ENCODE peak calls at places on chromosomes 1 and 21, in seven cellular contexts. B is prostate gland, L is GM12892, F is GM12878, O is HCT116, I is GM12891, D is sigmoid colon. V is an unnamed sample.

GRCh38 chr1:231178970-231179369 is 17.1 kb downstream of the TRIM67 start:
- DNase-seq in O (no peak), L (no peak), I (no peak), D (no peak), F (no peak), B (no peak), V (no peak)

GRCh38 chr1:156504062-156504813 is 3.7 kb upstream of the MEF2D start:
- DNase-seq in L (no peak), F (no peak), D (no peak), O (no peak), B (no peak), I (no peak), V (no peak)

GRCh38 chr1:108190686-108191416 is 9.3 kb downstream of the SLC25A24 start:
- DNase-seq in L (no peak), F (no peak), O (no peak), D (no peak), B (no peak), I (no peak), V (no peak)

GRCh38 chr1:226062558-226063361 is at the start of gene H3-3A:
- DNase-seq in O (peak), D (peak), L (peak), B (peak), F (peak), I (peak), V (peak)

GRCh38 chr1:42155362-42155761 is 2.2 kb downstream of the GUCA2B start:
- DNase-seq in F (no peak), D (peak), B (no peak), L (no peak), O (no peak), I (no peak), V (no peak)

GRCh38 chr1:110135268-110136065 is 14.8 kb upstream of the SLC6A17 start:
- DNase-seq in F (no peak), O (no peak), L (no peak), D (no peak), B (no peak), I (no peak), V (no peak)

GRCh38 chr1:93448292-93448982 is 519 bp downstream of the FNBP1L start:
- DNase-seq in O (no peak), B (peak), L (peak), F (no peak), I (peak), D (peak), V (no peak)

GRCh38 chr1:64186138-64186897 is 17.1 kb upstream of the UBE2U start:
- DNase-seq in F (no peak), I (no peak), O (no peak), D (no peak), L (no peak), B (no peak), V (no peak)

GRCh38 chr1:186187601-186188000 is 187.5 kb downstream of the TPR start:
- DNase-seq in F (no peak), O (no peak), B (no peak), D (no peak), L (no peak), I (no peak), V (no peak)

GRCh38 chr21:43982489-43983078 is 29.5 kb upstream of the TRAPPC10 start:
- DNase-seq in O (no peak), B (no peak), F (no peak), L (no peak), D (no peak), I (no peak), V (no peak)

GRCh38 chr1:2108213-2108876 is 58.1 kb downstream of the PRKCZ start:
- DNase-seq in I (no peak), O (peak), B (no peak), D (no peak), F (no peak), L (no peak), V (no peak)

GRCh38 chr1:33822396-33822795 is 41.5 kb upstream of the HMGB4 start:
- DNase-seq in O (no peak), L (no peak), D (no peak), B (no peak), I (no peak), F (no peak), V (no peak)

GRCh38 chr1:8009043-8010002 is 16.8 kb downstream of the ERRFI1 start:
- DNase-seq in F (no peak), I (no peak), B (no peak), D (no peak), O (no peak), L (no peak), V (no peak)

GRCh38 chr1:21536223-21536622 is 27.0 kb downstream of the ALPL start:
- DNase-seq in L (no peak), F (no peak), B (no peak), D (no peak), O (no peak), I (no peak), V (no peak)

GRCh38 chr1:32539584-32540571 is 651 bp downstream of the ZBTB8A start:
- DNase-seq in B (peak), D (peak), F (no peak), I (peak), L (peak), O (no peak), V (no peak)

GRCh38 chr1:155003766-155004351 is 1.3 kb downstream of the ZBTB7B start:
- DNase-seq in D (peak), B (peak), L (no peak), O (no peak), I (no peak), F (no peak), V (no peak)

GRCh38 chr1:156690673-156691032 is 13.4 kb upstream of the NES start:
- DNase-seq in B (no peak), I (no peak), D (no peak), L (no peak), O (no peak), F (no peak), V (no peak)

GRCh38 chr1:71658295-71658694 is 577.5 kb upstream of the ZRANB2 start:
- DNase-seq in D (no peak), I (no peak), B (no peak), F (no peak), O (no peak), L (no peak), V (no peak)

GRCh38 chr1:202589190-202589680 is 121.0 kb downstream of the SYT2 start:
- DNase-seq in D (peak), F (no peak), O (peak), I (no peak), B (no peak), L (no peak), V (no peak)

GRCh38 chr1:228739826-228740225 is 4.5 kb downstream of the RHOU start:
- DNase-seq in B (no peak), O (no peak), F (no peak), L (no peak), D (no peak), I (no peak), V (no peak)

GRCh38 chr1:67542747-67543146 is 112.5 kb upstream of the SERBP1 start:
- DNase-seq in L (no peak), I (no peak), D (no peak), F (no peak), B (no peak), O (no peak), V (no peak)

GRCh38 chr21:46517361-46517760 is 58.7 kb downstream of the DIP2A start:
- DNase-seq in I (no peak), O (no peak), D (no peak), B (no peak), F (no peak), L (no peak), V (no peak)

GRCh38 chr1:110756506-110756905 is 81.8 kb upstream of the KCNA3 start:
- DNase-seq in D (no peak), B (no peak), L (no peak), I (no peak), O (no peak), F (no peak), V (no peak)

GRCh38 chr1:95353185-95353584 is 119.2 kb downstream of the RWDD3 start:
- DNase-seq in L (no peak), I (no peak), D (no peak), O (no peak), F (no peak), B (peak), V (no peak)

GRCh38 chr1:77280962-77281361 is 857 bp upstream of the AK5 start:
- DNase-seq in O (no peak), L (no peak), I (no peak), F (no peak), B (no peak), D (no peak), V (no peak)

GRCh38 chr1:54180666-54181360 is 19.0 kb downstream of the CYB5RL start:
- DNase-seq in I (no peak), L (no peak), O (no peak), F (no peak), D (no peak), B (no peak), V (no peak)

GRCh38 chr1:205523261-205523890 is 18.9 kb downstream of the CDK18 start:
- DNase-seq in B (no peak), O (no peak), I (no peak), D (no peak), F (no peak), L (no peak), V (no peak)

GRCh38 chr1:174883361-174883760 is 116.4 kb upstream of the CACYBP start:
- DNase-seq in D (no peak), O (peak), B (no peak), I (no peak), L (no peak), F (no peak), V (no peak)

GRCh38 chr1:19073311-19074186 is 117.1 kb upstream of the IFFO2 start:
- DNase-seq in B (peak), I (no peak), D (no peak), F (no peak), L (no peak), O (no peak), V (no peak)

GRCh38 chr1:156516821-156517220 is 16.2 kb upstream of the MEF2D start:
- DNase-seq in B (no peak), F (no peak), O (no peak), D (no peak), I (no peak), L (no peak), V (no peak)

GRCh38 chr1:240044620-240045019 is 47.1 kb upstream of the FMN2 start:
- DNase-seq in O (no peak), L (no peak), I (no peak), F (no peak), B (no peak), D (no peak), V (no peak)

GRCh38 chr1:40627987-40628902 is 37.2 kb downstream of the RIMS3 start:
- DNase-seq in D (no peak), O (no peak), I (peak), L (peak), F (peak), B (no peak), V (no peak)

GRCh38 chr21:41459884-41460534 is 34.0 kb downstream of the MX1 start:
- DNase-seq in O (no peak), B (no peak), L (no peak), D (no peak), I (no peak), F (no peak), V (no peak)

GRCh38 chr1:62691062-62691844 is 3.1 kb upstream of the DOCK7 start:
- DNase-seq in D (no peak), L (no peak), I (no peak), F (no peak), O (no peak), B (no peak), V (no peak)

GRCh38 chr1:44251989-44252625 is 38.8 kb downstream of the DMAP1 start:
- DNase-seq in L (no peak), O (no peak), B (no peak), I (no peak), F (no peak), D (no peak), V (no peak)

GRCh38 chr1:41238311-41239094 is 3.6 kb downstream of the SCMH1 start:
- DNase-seq in O (no peak), I (no peak), F (no peak), B (no peak), D (no peak), L (no peak), V (no peak)

GRCh38 chr1:152112101-152112884 is 3.0 kb downstream of the TCHH start:
- DNase-seq in D (no peak), O (no peak), F (no peak), B (no peak), I (no peak), L (no peak), V (no peak)
- TF ChIP-seq POLR2AphosphoS5 in D (no peak), O (no peak), F (no peak), B (no peak), I (no peak), L (no peak), V (no peak)

DNA sequence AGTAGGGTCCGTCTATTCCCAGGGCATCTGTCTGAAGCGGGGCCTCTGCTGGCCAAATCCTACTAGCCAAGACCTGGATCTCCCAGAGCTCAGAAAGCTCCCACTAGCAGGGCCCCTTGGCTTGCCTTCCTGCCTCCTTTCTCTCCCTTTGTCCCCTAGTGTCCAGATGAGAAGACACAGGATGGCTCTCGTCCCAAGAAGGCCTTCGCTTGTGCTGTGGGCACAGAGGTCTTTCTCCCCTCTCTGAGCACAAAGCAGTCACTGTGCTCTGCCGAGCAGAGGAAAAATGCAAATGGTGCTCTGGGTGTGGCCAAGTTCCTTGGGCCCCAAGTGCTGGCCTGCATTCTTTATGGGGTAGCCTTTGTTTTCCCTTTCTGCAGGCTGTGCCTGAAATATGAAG is 13.0 kb upstream of the GPR137B start:
- DNase-seq in I (no peak), O (no peak), D (no peak), L (no peak), B (no peak), F (no peak), V (no peak)
- TF ChIP-seq POLR2AphosphoS5 in I (no peak), O (no peak), D (no peak), L (no peak), B (no peak), F (no peak), V (no peak)

DNA sequence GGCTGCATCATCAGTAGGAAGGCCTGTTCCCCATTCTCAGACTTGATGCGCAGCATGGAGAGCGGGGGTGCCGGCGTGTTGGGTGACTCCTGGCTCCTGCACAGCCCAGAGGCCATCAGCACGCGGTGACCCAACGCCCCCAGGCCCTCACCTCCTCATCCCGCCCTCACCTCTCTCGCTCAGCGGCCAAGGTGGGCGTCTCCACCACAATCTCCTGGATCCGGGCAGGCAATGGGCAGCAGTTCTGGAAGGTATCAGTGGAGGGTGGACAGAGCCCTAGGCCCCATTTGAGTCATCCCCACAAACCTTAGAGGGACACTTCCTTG is 2.8 kb downstream of the SH3BGRL3 start:
- DNase-seq in I (no peak), O (no peak), L (no peak), D (no peak), B (no peak), F (no peak), V (no peak)
- TF ChIP-seq POLR2AphosphoS5 in I (no peak), O (no peak), L (no peak), D (no peak), B (no peak), F (no peak), V (no peak)

GRCh38 chr1:9194024-9194423 is 40.5 kb upstream of the H6PD start:
- DNase-seq in F (no peak), D (no peak), O (no peak), I (no peak), L (no peak), B (no peak), V (no peak)

GRCh38 chr1:9197186-9198099 is 37.1 kb upstream of the H6PD start:
- DNase-seq in I (no peak), D (no peak), O (no peak), L (no peak), B (no peak), F (no peak), V (no peak)

GRCh38 chr1:9195651-9196050 is 38.9 kb upstream of the H6PD start:
- DNase-seq in O (no peak), D (no peak), F (no peak), L (no peak), I (no peak), B (no peak), V (no peak)

GRCh38 chr1:9198538-9199361 is 35.8 kb upstream of the H6PD start:
- DNase-seq in I (no peak), D (no peak), B (no peak), O (no peak), L (no peak), F (no peak), V (no peak)

GRCh38 chr1:9196129-9197040 is 38.2 kb upstream of the H6PD start:
- DNase-seq in F (peak), I (no peak), D (peak), L (peak), O (no peak), B (peak), V (no peak)
- TF ChIP-seq POLR2AphosphoS5 in F (no peak), I (no peak), D (no peak), L (no peak), O (no peak), B (peak), V (no peak)